ENCODE peak calls at places on chromosomes 5 and 9, in four cellular contexts. W, F, C and D are unnamed samples.
A peak's percentile ranks its signal among the peaks of the same experiment; 100 is the strongest.

GRCh38 chr9:96450613-96451544 is 910 bp downstream of the HABP4 start:
- DNase-seq in W (no peak), F (peak; percentile 50), C (no peak), D (peak; percentile 84)

GRCh38 chr5:130286971-130287370 is 382.7 kb downstream of the CHSY3 start:
- DNase-seq in C (no peak), W (no peak), F (no peak), D (no peak)

GRCh38 chr9:116450378-116451139 is 236.5 kb upstream of the TRIM32 start:
- DNase-seq in F (peak; percentile 87), C (no peak), W (peak; percentile 79), D (no peak)

GRCh38 chr9:20292002-20292401 is 330.3 kb downstream of the MLLT3 start:
- DNase-seq in C (no peak), F (peak; percentile 42), W (no peak), D (no peak)

GRCh38 chr9:124869986-124870560 is 8.1 kb downstream of the ARPC5L start:
- DNase-seq in C (peak; percentile 51), W (no peak), F (peak; percentile 53), D (no peak)

GRCh38 chr5:15926586-15926985 is 253.0 kb downstream of the MARCHF11 start:
- DNase-seq in W (no peak), C (no peak), F (no peak), D (no peak)

GRCh38 chr5:5203441-5203840 is 63.3 kb downstream of the ADAMTS16 start:
- DNase-seq in W (no peak), F (no peak), C (no peak), D (no peak)

GRCh38 chr9:133836001-133836758 is 98.0 kb upstream of the SARDH start:
- DNase-seq in C (no peak), F (no peak), W (no peak), D (no peak)

GRCh38 chr9:124348363-124348762 is 66.9 kb downstream of the PSMB7 start:
- DNase-seq in W (no peak), F (no peak), C (no peak), D (no peak)

GRCh38 chr9:134629061-134629585 is 12.5 kb upstream of the COL5A1 start:
- DNase-seq in F (no peak), W (no peak), C (no peak), D (no peak)

GRCh38 chr5:73280821-73281746 is 108.1 kb downstream of the TMEM174 start:
- DNase-seq in W (peak; percentile 28), C (peak; percentile 71), F (peak; percentile 88), D (no peak)

GRCh38 chr5:136200761-136201160 is 7.8 kb upstream of the SMIM32 start:
- DNase-seq in W (no peak), F (no peak), C (no peak), D (peak; percentile 46)

GRCh38 chr9:5446451-5447236 is 3.7 kb upstream of the CD274 start:
- DNase-seq in W (no peak), F (no peak), C (no peak), D (no peak)

GRCh38 chr9:31103836-31104235 is 1280.6 kb upstream of the ACO1 start:
- DNase-seq in W (no peak), C (no peak), F (peak; percentile 8), D (no peak)

GRCh38 chr5:165031361-165031760 is 1525.9 kb downstream of the MAT2B start:
- DNase-seq in W (no peak), F (no peak), C (no peak), D (no peak)

GRCh38 chr5:367358-368130 is 46.0 kb downstream of the AHRR start:
- DNase-seq in W (no peak), C (no peak), F (no peak), D (peak; percentile 79)

GRCh38 chr9:118059520-118060278 is 355.5 kb downstream of the TLR4 start:
- DNase-seq in C (no peak), F (peak; percentile 37), W (no peak), D (no peak)

GRCh38 chr9:134896834-134897583 is 16.4 kb downstream of the FCN2 start:
- DNase-seq in C (peak; percentile 13), F (no peak), W (no peak), D (no peak)

DNA sequence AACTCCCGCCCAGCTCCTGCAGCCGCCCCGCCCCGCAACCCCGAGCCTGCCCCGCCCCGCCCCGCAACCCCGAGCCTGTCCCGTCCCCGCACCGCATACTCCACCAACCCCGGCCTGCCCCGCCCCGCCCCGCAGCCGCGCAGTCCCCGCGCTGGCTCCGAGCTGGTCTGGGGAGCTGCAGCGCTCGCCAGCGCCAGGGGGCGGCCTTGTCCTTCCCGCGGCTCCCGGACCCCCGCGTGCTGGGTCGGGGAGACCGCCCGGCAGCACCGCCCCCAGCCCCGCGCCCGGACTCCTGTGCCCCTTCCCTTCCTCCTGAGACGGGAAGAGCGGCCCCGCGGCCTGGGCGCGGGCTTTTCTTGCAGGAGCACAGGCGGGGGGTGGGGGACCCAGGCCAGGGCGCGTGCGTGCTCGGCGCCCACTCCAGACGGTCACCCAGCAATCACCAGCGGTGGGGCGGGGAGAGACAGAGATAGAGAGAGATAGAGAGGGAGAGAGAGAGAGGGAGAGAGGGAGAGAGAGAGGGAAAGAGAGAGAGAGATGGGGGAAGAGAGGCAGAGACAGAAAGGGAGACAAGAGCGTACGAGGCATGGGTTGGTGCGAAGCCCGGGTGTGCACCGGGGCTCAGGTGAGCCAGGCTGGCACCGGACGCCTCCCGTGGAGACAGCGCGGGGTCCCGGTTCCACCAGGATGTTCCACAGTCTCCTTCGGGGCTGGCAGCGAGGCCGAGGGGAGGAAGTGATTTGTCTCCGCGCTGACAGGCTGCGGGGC is 14.7 kb upstream of the TMEM250 start:
- DNase-seq in C (no peak), F (no peak), W (no peak), D (no peak)
- TF ChIP-seq CTCF in C (no peak), F (peak; percentile 51), W (peak; percentile 71), D (peak; percentile 70)

GRCh38 chr9:34337404-34337803 is 8.0 kb downstream of the NUDT2 start:
- DNase-seq in W (no peak), C (no peak), F (peak; percentile 12), D (no peak)
- TF ChIP-seq CTCF in W (peak; percentile 8), C (no peak), F (peak; percentile 36), D (peak; percentile 17)

GRCh38 chr5:172193872-172194271 is at the start of gene EFCAB9:
- DNase-seq in C (no peak), W (no peak), F (no peak), D (no peak)
- TF ChIP-seq CTCF in C (no peak), W (no peak), F (no peak), D (no peak)

GRCh38 chr9:10525972-10526371 is 86.8 kb downstream of the PTPRD start:
- DNase-seq in C (no peak), F (no peak), W (no peak), D (no peak)
- TF ChIP-seq CTCF in C (no peak), F (no peak), W (no peak), D (no peak)

GRCh38 chr9:136090060-136090735 is 4.9 kb downstream of the NACC2 start:
- DNase-seq in W (no peak), F (no peak), C (no peak), D (no peak)

GRCh38 chr9:136090768-136091581 is 4.1 kb downstream of the NACC2 start:
- DNase-seq in C (no peak), W (no peak), F (peak; percentile 33), D (no peak)

GRCh38 chr9:136088481-136088938 is 6.6 kb downstream of the NACC2 start:
- DNase-seq in F (no peak), C (no peak), W (no peak), D (no peak)

GRCh38 chr9:136088939-136089696 is 6.0 kb downstream of the NACC2 start:
- DNase-seq in F (no peak), C (no peak), W (no peak), D (no peak)

GRCh38 chr9:136089697-136090045 is 5.4 kb downstream of the NACC2 start:
- DNase-seq in C (no peak), W (no peak), F (peak; percentile 55), D (no peak)
- TF ChIP-seq CTCF in C (peak; percentile 7), W (no peak), F (peak; percentile 35), D (peak; percentile 60)

GRCh38 chr5:117947121-117947520 is 1041.2 kb downstream of the DTWD2 start:
- DNase-seq in F (no peak), C (no peak), W (no peak), D (no peak)

GRCh38 chr5:117943521-117943920 is 1044.8 kb downstream of the DTWD2 start:
- DNase-seq in F (no peak), W (no peak), C (no peak), D (no peak)

GRCh38 chr5:117947836-117948235 is 1040.5 kb downstream of the DTWD2 start:
- DNase-seq in W (no peak), C (no peak), F (no peak), D (no peak)

GRCh38 chr5:117943120-117943519 is 1045.2 kb downstream of the DTWD2 start:
- DNase-seq in F (no peak), W (no peak), C (no peak), D (no peak)

GRCh38 chr5:117945261-117945660 is 1043.1 kb downstream of the DTWD2 start:
- DNase-seq in W (no peak), F (no peak), C (no peak), D (no peak)
- TF ChIP-seq CTCF in W (no peak), F (no peak), C (no peak), D (no peak)

DNA sequence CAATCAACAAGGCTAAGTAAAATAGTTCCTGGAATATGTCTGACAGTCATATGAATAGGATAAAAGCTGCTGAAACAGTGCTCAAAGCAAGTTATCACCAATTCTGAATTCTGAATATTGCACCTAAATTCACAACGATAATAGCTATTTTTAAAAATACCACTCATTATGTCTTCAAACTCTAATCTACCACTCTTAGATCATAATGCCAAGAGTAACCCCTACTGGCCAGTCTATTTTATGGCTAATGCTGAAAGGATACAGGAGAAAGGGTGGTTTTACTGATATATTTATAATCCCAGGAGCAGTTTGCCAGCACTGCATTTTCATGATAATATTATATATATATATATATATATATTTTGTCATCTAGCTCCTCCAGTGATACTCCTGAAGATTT is 232.8 kb downstream of the PDE4D start:
- DNase-seq in C (no peak), W (no peak), F (peak; percentile 62), D (no peak)
- TF ChIP-seq CTCF in C (no peak), W (peak; percentile 34), F (peak; percentile 62), D (peak; percentile 54)